ENCODE peak calls at places on chromosomes 16 and 17, in eight cellular contexts. N is cerebellar cortex, K is Right ventricle myocardium superior, O is skeletal muscle cell, Y is AG09309, Z is NCI-H460, U is H4, W is lung microvascular endothelial cell. H is an unnamed sample.
A peak's percentile ranks its signal among the peaks of the same experiment; 100 is the strongest.

GRCh38 chr17:83173180-83173996 is 94.0 kb downstream of the METRNL start:
- DNase-seq in N (no peak), K (peak; percentile 3), O (no peak), Y (no peak), Z (no peak), U (no peak), W (no peak), H (no peak)

GRCh38 chr16:58692450-58692849 is 7.9 kb upstream of the SLC38A7 start:
- DNase-seq in N (no peak), K (no peak), O (no peak), Y (no peak), Z (no peak), U (no peak), W (no peak), H (no peak)

GRCh38 chr16:79580465-79581200 is 19.9 kb downstream of the MAF start:
- DNase-seq in N (no peak), K (no peak), O (no peak), Y (no peak), Z (no peak), U (no peak), W (no peak), H (peak; percentile 44)

GRCh38 chr17:6894206-6894528 is 62.6 kb upstream of the TEKT1 start:
- DNase-seq in N (no peak), K (no peak), O (no peak), Y (no peak), Z (no peak), U (no peak), W (peak; percentile 46), H (no peak)

GRCh38 chr17:22278302-22279275 is 586.3 kb downstream of the KCNJ18 start:
- DNase-seq in N (no peak), K (no peak), O (no peak), Y (no peak), Z (no peak), U (no peak), W (no peak), H (no peak)

GRCh38 chr17:44854201-44854600 is 6.5 kb downstream of the HIGD1B start:
- DNase-seq in N (no peak), K (no peak), O (no peak), Y (no peak), Z (no peak), U (no peak), W (no peak), H (no peak)

GRCh38 chr16:144797-145252 is 6.4 kb upstream of the NPRL3 start:
- DNase-seq in N (no peak), K (no peak), O (no peak), Y (no peak), Z (no peak), U (no peak), W (no peak), H (peak; percentile 45)

GRCh38 chr16:64412578-64413280 is 709.1 kb downstream of the CDH11 start:
- DNase-seq in N (no peak), K (no peak), O (peak; percentile 32), Y (no peak), Z (no peak), U (no peak), W (no peak), H (no peak)

GRCh38 chr16:759110-759910 is 1.2 kb upstream of the MSLN start:
- DNase-seq in N (no peak), K (no peak), O (no peak), Y (no peak), Z (no peak), U (no peak), W (no peak), H (peak; percentile 18)

GRCh38 chr16:55765161-55765560 is 67.7 kb downstream of the CES1 start:
- DNase-seq in N (no peak), K (no peak), O (no peak), Y (no peak), Z (no peak), U (no peak), W (no peak), H (no peak)

GRCh38 chr16:17452931-17453330 is 17.8 kb downstream of the XYLT1 start:
- DNase-seq in N (no peak), K (no peak), O (no peak), Y (no peak), Z (no peak), U (no peak), W (no peak), H (no peak)

GRCh38 chr17:78844301-78845005 is 3.8 kb upstream of the USP36 start:
- DNase-seq in N (no peak), K (no peak), O (no peak), Y (no peak), Z (no peak), U (no peak), W (peak; percentile 80), H (no peak)

GRCh38 chr17:13477180-13477611 is 124.5 kb downstream of the HS3ST3A1 start:
- DNase-seq in N (no peak), K (no peak), O (no peak), Y (peak; percentile 43), Z (no peak), U (no peak), W (no peak), H (no peak)

GRCh38 chr17:67576471-67576870 is 141.3 kb upstream of the NOL11 start:
- DNase-seq in N (no peak), K (no peak), O (no peak), Y (no peak), Z (no peak), U (no peak), W (no peak), H (no peak)

GRCh38 chr16:19168173-19169080 is at the start of gene SYT17:
- DNase-seq in N (no peak), K (peak; percentile 47), O (no peak), Y (no peak), Z (no peak), U (peak; percentile 19), W (no peak), H (peak; percentile 76)

GRCh38 chr17:14738652-14738988 is 437.7 kb downstream of the HS3ST3B1 start:
- DNase-seq in N (no peak), K (no peak), O (no peak), Y (no peak), Z (no peak), U (no peak), W (no peak), H (peak; percentile 20)

GRCh38 chr16:72620853-72621252 is 427.1 kb downstream of the ZFHX3 start:
- DNase-seq in N (no peak), K (no peak), O (no peak), Y (no peak), Z (no peak), U (no peak), W (no peak), H (no peak)

GRCh38 chr17:7184091-7184488 is 4.9 kb upstream of the ASGR1 start:
- DNase-seq in N (peak; percentile 57), K (peak; percentile 66), O (no peak), Y (no peak), Z (no peak), U (no peak), W (no peak), H (no peak)

GRCh38 chr16:87463722-87464690 is 28.8 kb downstream of the ZCCHC14 start:
- DNase-seq in N (no peak), K (no peak), O (peak; percentile 39), Y (peak; percentile 29), Z (no peak), U (peak; percentile 81), W (peak; percentile 94), H (peak; percentile 50)

GRCh38 chr16:3282103-3282746 is 1.1 kb upstream of the ZNF263 start:
- DNase-seq in N (no peak), K (no peak), O (no peak), Y (no peak), Z (no peak), U (no peak), W (peak; percentile 81), H (no peak)

GRCh38 chr16:74487634-74488495 is 66.6 kb upstream of the CLEC18B start:
- DNase-seq in N (no peak), K (no peak), O (no peak), Y (no peak), Z (no peak), U (no peak), W (no peak), H (no peak)

GRCh38 chr17:60371818-60372510 is 20.0 kb downstream of the USP32 start:
- DNase-seq in N (no peak), K (no peak), O (no peak), Y (no peak), Z (no peak), U (no peak), W (no peak), H (no peak)

GRCh38 chr17:80087346-80088265 is 13.8 kb upstream of the GAA start:
- DNase-seq in N (no peak), K (peak; percentile 32), O (no peak), Y (no peak), Z (no peak), U (no peak), W (no peak), H (no peak)

H was measured in trophoblast cell.